ENCODE peak calls at places on chromosomes 3 and 15, in four cellular contexts. One of them, this sample, is unnamed.

GRCh38 chr15:74334127-74334526 is 33.3 kb downstream of the CYP11A1 start:
- DNase-seq in adrenal gland: no peak
- DNase-seq in A549: no peak
- DNase-seq in GM12878: no peak
- DNase-seq in this sample: no peak

GRCh38 chr3:31392568-31392967 is 140.2 kb upstream of the STT3B start:
- DNase-seq in A549: no peak
- DNase-seq in GM12878: peak; percentile 25
- DNase-seq in adrenal gland: no peak
- DNase-seq in this sample: no peak

GRCh38 chr15:40430271-40430805 is 10.4 kb upstream of the BAHD1 start:
- DNase-seq in adrenal gland: peak; percentile 83
- DNase-seq in A549: peak; percentile 30
- DNase-seq in GM12878: no peak
- DNase-seq in this sample: peak; percentile 80

GRCh38 chr3:131075632-131076328 is 49.1 kb downstream of the NEK11 start:
- DNase-seq in adrenal gland: no peak
- DNase-seq in A549: no peak
- DNase-seq in GM12878: no peak
- DNase-seq in this sample: no peak

GRCh38 chr3:10977864-10978510 is 14.6 kb upstream of the SLC6A1 start:
- DNase-seq in GM12878: no peak
- DNase-seq in adrenal gland: no peak
- DNase-seq in A549: no peak
- DNase-seq in this sample: no peak

GRCh38 chr3:57048052-57048671 is 12.3 kb upstream of the SPATA12 start:
- DNase-seq in GM12878: no peak
- DNase-seq in adrenal gland: peak; percentile 60
- DNase-seq in A549: no peak
- DNase-seq in this sample: peak; percentile 28

GRCh38 chr3:8856721-8857120 is 87.3 kb upstream of the OXTR start:
- DNase-seq in adrenal gland: no peak
- DNase-seq in GM12878: no peak
- DNase-seq in A549: no peak
- DNase-seq in this sample: no peak

GRCh38 chr3:129749692-129750091 is 143.2 kb upstream of the PLXND1 start:
- DNase-seq in GM12878: no peak
- DNase-seq in adrenal gland: no peak
- DNase-seq in A549: no peak
- DNase-seq in this sample: no peak

GRCh38 chr3:190088890-190089289 is 31.8 kb downstream of the P3H2 start:
- DNase-seq in GM12878: no peak
- DNase-seq in adrenal gland: peak; percentile 72
- DNase-seq in A549: no peak
- DNase-seq in this sample: no peak

GRCh38 chr3:175399156-175399840 is 540.2 kb downstream of the NAALADL2 start:
- DNase-seq in A549: no peak
- DNase-seq in GM12878: no peak
- DNase-seq in adrenal gland: no peak
- DNase-seq in this sample: no peak

GRCh38 chr3:126376464-126376863 is 18.2 kb upstream of the CFAP100 start:
- DNase-seq in adrenal gland: no peak
- DNase-seq in A549: no peak
- DNase-seq in GM12878: no peak
- DNase-seq in this sample: no peak

GRCh38 chr15:38308797-38309196 is 56.2 kb downstream of the SPRED1 start:
- DNase-seq in adrenal gland: no peak
- DNase-seq in GM12878: peak; percentile 40
- DNase-seq in A549: no peak
- DNase-seq in this sample: no peak

GRCh38 chr3:126913524-126913923 is 69.4 kb upstream of the PLXNA1 start:
- DNase-seq in adrenal gland: no peak
- DNase-seq in A549: peak; percentile 18
- DNase-seq in GM12878: no peak
- DNase-seq in this sample: no peak

GRCh38 chr3:154584041-154584440 is 154.1 kb upstream of the GPR149 start:
- DNase-seq in adrenal gland: no peak
- DNase-seq in GM12878: no peak
- DNase-seq in A549: peak; percentile 12
- DNase-seq in this sample: no peak

GRCh38 chr3:194640829-194641228 is 7.6 kb upstream of the TMEM44 start:
- DNase-seq in A549: peak; percentile 29
- DNase-seq in adrenal gland: no peak
- DNase-seq in GM12878: no peak
- DNase-seq in this sample: no peak

GRCh38 chr3:54954516-54954915 is 26.7 kb upstream of the LRTM1 start:
- DNase-seq in A549: no peak
- DNase-seq in GM12878: no peak
- DNase-seq in adrenal gland: no peak
- DNase-seq in this sample: no peak

GRCh38 chr15:68442041-68442440 is 10.1 kb upstream of the ITGA11 start:
- DNase-seq in A549: no peak
- DNase-seq in GM12878: no peak
- DNase-seq in adrenal gland: peak; percentile 61
- DNase-seq in this sample: peak; percentile 25

GRCh38 chr3:125357837-125358236 is 17.3 kb downstream of the ZNF148 start:
- DNase-seq in A549: no peak
- DNase-seq in GM12878: no peak
- DNase-seq in adrenal gland: no peak
- DNase-seq in this sample: no peak

GRCh38 chr15:67809866-67810265 is 15.4 kb upstream of the SKOR1 start:
- DNase-seq in GM12878: no peak
- DNase-seq in adrenal gland: no peak
- DNase-seq in A549: no peak
- DNase-seq in this sample: no peak

GRCh38 chr3:78368576-78369345 is 1328.9 kb downstream of the ROBO2 start:
- DNase-seq in A549: no peak
- DNase-seq in GM12878: no peak
- DNase-seq in adrenal gland: no peak
- DNase-seq in this sample: no peak

GRCh38 chr3:141707741-141708203 is 30.3 kb upstream of the RNF7 start:
- DNase-seq in A549: no peak
- DNase-seq in GM12878: no peak
- DNase-seq in adrenal gland: no peak
- DNase-seq in this sample: no peak

GRCh38 chr15:85580914-85581313 is 200.5 kb downstream of the AKAP13 start:
- DNase-seq in A549: peak; percentile 64
- DNase-seq in adrenal gland: peak; percentile 22
- DNase-seq in GM12878: no peak
- DNase-seq in this sample: peak; percentile 69

GRCh38 chr15:90083419-90083818 is 18.8 kb downstream of the IDH2 start:
- DNase-seq in GM12878: no peak
- DNase-seq in A549: no peak
- DNase-seq in adrenal gland: no peak
- DNase-seq in this sample: no peak

GRCh38 chr15:63056843-63057242 is 14.3 kb downstream of the TPM1 start:
- DNase-seq in GM12878: no peak
- DNase-seq in adrenal gland: no peak
- DNase-seq in A549: no peak
- DNase-seq in this sample: no peak

GRCh38 chr3:67468511-67468910 is 185.9 kb downstream of the SUCLG2 start:
- DNase-seq in adrenal gland: no peak
- DNase-seq in GM12878: no peak
- DNase-seq in A549: peak; percentile 2
- DNase-seq in this sample: no peak

GRCh38 chr3:158107508-158108095 is 1.4 kb upstream of the SHOX2 start:
- DNase-seq in adrenal gland: no peak
- DNase-seq in A549: peak; percentile 14
- DNase-seq in GM12878: no peak
- DNase-seq in this sample: no peak

GRCh38 chr15:40483919-40484318 is 13.1 kb downstream of the CHST14 start:
- DNase-seq in A549: no peak
- DNase-seq in adrenal gland: no peak
- DNase-seq in GM12878: no peak
- DNase-seq in this sample: no peak

GRCh38 chr3:71565326-71565725 is 18.2 kb downstream of the FOXP1 start:
- DNase-seq in GM12878: no peak
- DNase-seq in adrenal gland: no peak
- DNase-seq in A549: no peak
- DNase-seq in this sample: no peak

GRCh38 chr15:78620839-78621421 is at the start of gene CHRNA3:
- DNase-seq in GM12878: no peak
- DNase-seq in adrenal gland: no peak
- DNase-seq in A549: no peak
- DNase-seq in this sample: no peak

GRCh38 chr3:63824309-63824708 is 5.2 kb downstream of the C3orf49 start:
- DNase-seq in A549: peak; percentile 24
- DNase-seq in adrenal gland: no peak
- DNase-seq in GM12878: no peak
- DNase-seq in this sample: no peak

GRCh38 chr15:78208341-78208844 is 26.0 kb downstream of the ACSBG1 start:
- DNase-seq in A549: no peak
- DNase-seq in GM12878: no peak
- DNase-seq in adrenal gland: no peak
- DNase-seq in this sample: no peak

DNA sequence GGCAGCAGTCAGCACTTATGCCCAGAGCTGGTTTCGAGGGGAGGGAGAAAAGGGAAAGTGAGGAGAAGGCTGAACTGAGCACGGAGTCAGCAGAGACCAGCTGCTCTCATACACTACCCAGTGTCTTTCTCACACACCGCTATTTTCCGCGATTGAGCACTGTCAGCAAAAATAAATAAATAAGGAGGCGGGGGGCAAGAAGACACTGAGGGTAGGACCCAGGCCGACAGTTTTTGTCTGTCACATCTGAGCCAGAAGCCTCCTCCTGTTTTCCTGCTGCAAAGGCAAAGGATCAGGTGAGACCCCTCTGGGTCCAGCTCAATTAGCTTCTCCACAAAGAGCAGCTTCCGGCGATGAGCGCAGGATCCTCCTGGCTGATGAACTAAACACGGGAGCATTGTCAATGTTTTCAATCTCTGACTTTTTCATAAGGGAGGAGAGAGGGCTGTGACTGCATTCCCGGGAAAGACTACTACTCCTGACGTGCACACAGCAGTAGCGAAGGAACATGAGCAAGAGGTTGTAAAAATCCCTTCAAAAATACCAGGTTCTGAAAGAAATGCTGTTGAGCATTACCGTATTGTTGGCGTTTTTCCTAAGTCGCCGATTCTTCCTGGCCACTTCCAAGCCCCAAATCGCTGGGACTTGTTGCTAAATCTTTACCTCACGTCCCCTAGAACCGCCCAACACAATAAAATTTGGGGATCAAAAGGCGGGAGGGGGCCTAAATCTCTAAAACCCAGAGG is 1.2 kb downstream of the FRMD5 start:
- DNase-seq in GM12878: no peak
- DNase-seq in A549: no peak
- DNase-seq in adrenal gland: peak; percentile 33
- DNase-seq in this sample: peak; percentile 21
- H3K4me3 ChIP-seq in GM12878: no peak overlapping the region
- H3K4me3 ChIP-seq in A549: peak overlapping the region; percentile 52
- H3K4me3 ChIP-seq in adrenal gland: peak overlapping the region; percentile 42
- H3K4me3 ChIP-seq in this sample: peak overlapping the region; percentile 71

DNA sequence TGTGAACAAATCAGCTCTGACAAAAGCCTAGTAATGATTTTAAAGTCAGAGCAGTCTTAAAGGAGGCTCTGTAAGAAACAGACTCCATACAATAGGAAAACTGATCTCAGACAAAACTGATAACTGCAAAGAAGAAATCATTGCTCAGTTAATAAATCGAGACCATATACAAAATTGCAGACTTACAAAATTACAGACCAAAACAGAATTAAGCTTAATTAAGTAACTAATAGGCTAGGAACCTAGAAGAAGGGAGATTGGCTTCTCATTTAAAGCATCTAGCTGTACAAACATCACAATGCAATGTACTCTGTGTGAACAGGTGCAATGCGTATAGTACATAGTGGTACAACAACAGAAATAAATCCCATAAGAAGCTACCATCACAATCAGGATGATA is 46.3 kb downstream of the ZBTB20 start:
- DNase-seq in GM12878: no peak
- DNase-seq in adrenal gland: no peak
- DNase-seq in A549: no peak
- DNase-seq in this sample: no peak
- H3K4me3 ChIP-seq in GM12878: peak overlapping the region; percentile 38
- H3K4me3 ChIP-seq in adrenal gland: peak overlapping the region; percentile 23
- H3K4me3 ChIP-seq in A549: no peak overlapping the region
- H3K4me3 ChIP-seq in this sample: peak overlapping the region; percentile 14

DNA sequence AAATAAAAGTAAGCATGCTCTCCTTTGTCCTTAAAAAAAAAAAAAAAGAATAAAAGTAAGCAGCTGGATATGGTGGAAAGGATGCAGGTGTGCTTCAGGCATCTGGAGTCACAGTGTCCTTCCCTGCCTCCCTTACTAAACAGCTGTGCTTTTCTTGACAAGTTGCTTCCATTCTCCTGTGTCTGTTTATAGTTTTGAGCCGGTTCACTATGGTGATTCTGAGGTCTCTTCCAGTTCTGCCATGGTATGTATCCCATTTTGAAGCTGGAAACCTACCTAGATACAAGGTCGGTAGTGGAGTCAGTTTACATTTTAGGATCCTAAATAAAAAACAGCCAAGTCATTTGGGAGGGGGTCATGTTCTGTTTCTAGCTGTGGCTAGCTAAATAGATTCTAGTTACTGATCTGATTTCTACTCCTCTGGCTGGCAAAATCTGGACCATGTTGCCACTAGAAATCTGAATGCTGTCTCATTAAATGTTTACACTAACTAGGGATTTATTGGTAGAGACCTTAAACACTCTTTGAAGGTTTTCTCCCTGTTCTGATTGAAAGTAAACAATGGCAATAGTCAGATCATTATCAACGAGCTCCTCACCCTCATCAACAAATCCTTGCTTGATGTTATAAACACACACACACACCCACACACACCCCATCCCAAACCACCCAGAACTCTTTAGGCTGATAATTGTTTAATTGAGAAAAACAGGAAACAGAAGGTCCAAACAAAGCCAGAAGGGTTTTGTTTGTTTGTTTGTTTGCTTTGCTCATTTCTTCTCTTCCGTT is 7.9 kb downstream of the TNFSF10 start:
- DNase-seq in A549: no peak
- DNase-seq in adrenal gland: no peak
- DNase-seq in GM12878: no peak
- DNase-seq in this sample: no peak
- H3K4me3 ChIP-seq in A549: no peak overlapping the region
- H3K4me3 ChIP-seq in adrenal gland: no peak overlapping the region
- H3K4me3 ChIP-seq in GM12878: no peak overlapping the region
- H3K4me3 ChIP-seq in this sample: no peak overlapping the region

GRCh38 chr15:52383100-52383588 is 87.5 kb upstream of the MYO5C start:
- DNase-seq in A549: no peak
- DNase-seq in GM12878: peak; percentile 88
- DNase-seq in adrenal gland: no peak
- DNase-seq in this sample: no peak

GRCh38 chr15:52379395-52380111 is 83.9 kb upstream of the MYO5C start:
- DNase-seq in GM12878: peak; percentile 91
- DNase-seq in adrenal gland: no peak
- DNase-seq in A549: no peak
- DNase-seq in this sample: no peak

GRCh38 chr15:52382647-52383046 is 87.0 kb upstream of the MYO5C start:
- DNase-seq in A549: no peak
- DNase-seq in adrenal gland: no peak
- DNase-seq in GM12878: peak; percentile 61
- DNase-seq in this sample: no peak

GRCh38 chr15:52378746-52379394 is 83.3 kb upstream of the MYO5C start:
- DNase-seq in GM12878: peak; percentile 77
- DNase-seq in adrenal gland: no peak
- DNase-seq in A549: no peak
- DNase-seq in this sample: no peak
- H3K4me3 ChIP-seq in GM12878: peak overlapping the region; percentile 22
- H3K4me3 ChIP-seq in adrenal gland: no peak overlapping the region
- H3K4me3 ChIP-seq in A549: no peak overlapping the region
- H3K4me3 ChIP-seq in this sample: no peak overlapping the region

GRCh38 chr3:135452881-135453280 is 512.6 kb upstream of the PPP2R3A start:
- DNase-seq in A549: no peak
- DNase-seq in adrenal gland: no peak
- DNase-seq in GM12878: no peak
- DNase-seq in this sample: no peak
- H3K4me3 ChIP-seq in A549: no peak overlapping the region
- H3K4me3 ChIP-seq in adrenal gland: no peak overlapping the region
- H3K4me3 ChIP-seq in GM12878: no peak overlapping the region
- H3K4me3 ChIP-seq in this sample: no peak overlapping the region